ENCODE peak calls at places on chromosome X, in five cellular contexts. Z is HepG2, J is upper lobe of left lung, S is K562, T is GM12878. V is an unnamed sample.

GRCh38 chrX:47217121-47217851 is 1.2 kb upstream of the CDK16 start:
- ATAC-seq in T (no peak), Z (peak), S (no peak), J (no peak), V (peak)

GRCh38 chrX:134886201-134886600 is 104.6 kb upstream of the SMIM10 start:
- ATAC-seq in J (no peak), Z (no peak), S (no peak), T (no peak), V (no peak)

GRCh38 chrX:16743604-16744325 is 24.4 kb downstream of the SYAP1 start:
- ATAC-seq in T (no peak), S (no peak), J (no peak), Z (peak), V (no peak)

GRCh38 chrX:139691843-139692505 is 16.0 kb downstream of the MCF2 start:
- ATAC-seq in Z (peak), J (no peak), T (peak), S (peak), V (peak)

GRCh38 chrX:44997888-44998287 is 124.9 kb downstream of the KDM6A start:
- ATAC-seq in J (no peak), Z (no peak), T (peak), S (no peak), V (no peak)

GRCh38 chrX:74351760-74352159 is 47.8 kb downstream of the ZCCHC13 start:
- ATAC-seq in Z (no peak), S (no peak), T (no peak), J (no peak), V (no peak)

GRCh38 chrX:119118780-119119395 is 8.7 kb downstream of the KIAA1210 start:
- ATAC-seq in T (peak), S (peak), J (peak), Z (peak), V (peak)

GRCh38 chrX:15674514-15674898 is 9.9 kb upstream of the CLTRN start:
- ATAC-seq in J (no peak), S (peak), Z (no peak), T (no peak), V (peak)

GRCh38 chrX:116240446-116240845 is 69.9 kb downstream of the AGTR2 start:
- ATAC-seq in T (no peak), S (no peak), J (peak), Z (no peak), V (no peak)

GRCh38 chrX:150201391-150201790 is 161.7 kb upstream of the MAMLD1 start:
- ATAC-seq in T (no peak), S (no peak), J (no peak), Z (no peak), V (no peak)

GRCh38 chrX:100424012-100424411 is 13.9 kb upstream of the PCDH19 start:
- ATAC-seq in J (no peak), T (no peak), Z (peak), S (peak), V (no peak)

GRCh38 chrX:13373027-13373806 is 53.4 kb upstream of the ATXN3L start:
- ATAC-seq in J (no peak), S (no peak), T (no peak), Z (no peak), V (no peak)

GRCh38 chrX:114787016-114787415 is 203.1 kb downstream of the HTR2C start:
- ATAC-seq in Z (no peak), T (no peak), S (no peak), J (no peak), V (no peak)

GRCh38 chrX:101397779-101398178 is 7.0 kb downstream of the RPL36A start:
- ATAC-seq in S (peak), T (no peak), J (no peak), Z (peak), V (no peak)

GRCh38 chrX:17836830-17837229 is 24.3 kb downstream of the RAI2 start:
- ATAC-seq in T (no peak), Z (no peak), S (no peak), J (no peak), V (peak)

GRCh38 chrX:107669885-107670628 is 41.7 kb downstream of the PRPS1 start:
- ATAC-seq in Z (no peak), S (no peak), T (no peak), J (no peak), V (no peak)

GRCh38 chrX:30777575-30777974 is 111.5 kb downstream of the TAB3 start:
- ATAC-seq in Z (no peak), J (no peak), T (no peak), S (no peak), V (no peak)

DNA sequence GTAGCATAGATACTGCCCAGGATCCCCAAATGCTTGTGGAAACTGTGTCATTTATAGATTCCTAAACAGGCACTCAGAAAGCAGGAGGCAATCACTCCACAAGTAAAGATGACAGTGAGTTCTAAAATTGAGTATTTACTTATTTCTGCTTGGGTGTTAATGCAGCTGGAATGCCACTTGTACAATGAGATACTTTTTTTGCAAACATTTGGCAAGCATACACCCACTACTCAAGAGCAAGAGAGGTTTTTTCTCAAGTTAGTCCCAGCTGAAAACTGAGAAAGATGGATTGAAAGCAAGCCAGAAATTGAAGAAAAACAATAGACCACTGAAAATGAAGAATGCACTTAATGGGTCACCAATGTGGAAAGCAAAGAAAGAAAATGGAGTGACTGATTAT is 22.5 kb downstream of the GABRA3 start:
- ATAC-seq in T (no peak), S (no peak), Z (no peak), J (no peak), V (no peak)
- H3K27ac ChIP-seq in T (no peak), S (no peak), Z (no peak), J (no peak), V (no peak)

DNA sequence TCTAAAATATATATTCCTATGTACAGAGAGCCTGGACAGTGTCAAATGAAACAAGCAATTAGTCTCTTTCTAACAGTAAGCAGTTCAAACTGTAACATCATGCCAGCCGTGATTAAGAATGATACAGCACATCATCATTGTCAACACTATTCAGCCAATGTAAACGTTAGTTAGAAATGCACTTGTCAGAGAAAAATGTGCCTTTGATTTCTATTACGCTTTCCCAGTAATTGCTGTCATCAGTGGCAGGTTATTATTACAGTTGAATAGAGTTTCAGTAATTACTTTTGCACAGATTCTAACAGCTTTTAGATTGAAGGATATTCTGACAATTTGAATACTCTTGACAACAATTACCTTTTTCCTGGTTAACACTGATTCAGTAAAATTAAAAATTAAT is 1007.1 kb downstream of the SH3BGRL start:
- ATAC-seq in T (no peak), S (no peak), J (no peak), Z (no peak), V (no peak)
- TF ChIP-seq EP300 in T (no peak), S (no peak), J (no peak), Z (no peak), V (no peak)

DNA sequence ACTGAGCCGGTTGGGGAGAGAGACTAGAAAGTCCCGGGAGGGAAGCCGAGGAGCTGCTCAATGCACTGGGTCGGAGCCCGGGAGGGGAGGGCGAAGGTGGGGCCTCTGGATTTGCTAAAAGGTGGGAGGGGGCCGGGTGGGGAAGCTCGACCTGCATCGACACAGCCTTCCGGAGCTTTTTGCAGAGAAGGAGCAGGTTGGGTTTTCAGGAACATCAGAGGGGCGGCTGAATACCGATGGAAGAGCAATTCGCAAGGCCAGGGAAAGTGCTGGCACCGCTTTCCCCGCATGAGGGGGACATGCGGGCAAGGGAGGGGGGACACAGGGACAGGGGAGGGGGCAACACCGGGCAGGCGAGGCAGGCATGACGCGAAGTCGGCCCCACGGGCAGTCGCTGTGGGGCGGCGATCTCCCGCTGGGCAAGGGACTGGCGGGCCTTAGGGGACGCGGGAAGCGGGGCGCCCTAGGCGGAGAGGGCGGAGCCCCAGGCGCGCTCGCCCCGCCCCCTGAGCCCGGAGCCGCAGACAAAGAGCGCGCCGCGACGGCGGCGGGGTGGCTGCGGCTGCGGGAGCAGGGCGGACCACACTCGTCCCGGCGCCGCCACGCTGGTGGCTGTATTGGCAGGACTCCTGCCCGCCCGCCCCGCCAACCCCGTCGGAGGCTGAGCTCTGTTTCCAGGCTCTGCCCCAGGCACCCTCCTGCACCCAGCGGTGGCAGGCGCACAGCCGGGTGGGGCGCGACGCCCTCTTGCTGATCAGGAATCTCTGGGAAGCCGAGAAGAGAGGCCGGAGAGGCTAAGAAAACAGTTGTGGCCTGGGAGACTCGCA is 11.6 kb downstream of the PDZD4 start:
- ATAC-seq in Z (peak), J (no peak), T (peak), S (peak), V (peak)
- TF ChIP-seq POLR2AphosphoS5 in Z (no peak), J (no peak), T (no peak), S (no peak), V (no peak)

GRCh38 chrX:103357871-103358270 is 1.6 kb downstream of the TCEAL9 start:
- ATAC-seq in S (no peak), Z (no peak), J (no peak), T (no peak), V (no peak)
- H3K27ac ChIP-seq in S (no peak), Z (no peak), J (no peak), T (no peak), V (no peak)

GRCh38 chrX:111041018-111041462 is 55.0 kb upstream of the PAK3 start:
- ATAC-seq in T (peak), S (no peak), J (peak), Z (no peak), V (no peak)
- TF ChIP-seq EP300 in T (no peak), S (no peak), J (no peak), Z (no peak), V (no peak)

DNA sequence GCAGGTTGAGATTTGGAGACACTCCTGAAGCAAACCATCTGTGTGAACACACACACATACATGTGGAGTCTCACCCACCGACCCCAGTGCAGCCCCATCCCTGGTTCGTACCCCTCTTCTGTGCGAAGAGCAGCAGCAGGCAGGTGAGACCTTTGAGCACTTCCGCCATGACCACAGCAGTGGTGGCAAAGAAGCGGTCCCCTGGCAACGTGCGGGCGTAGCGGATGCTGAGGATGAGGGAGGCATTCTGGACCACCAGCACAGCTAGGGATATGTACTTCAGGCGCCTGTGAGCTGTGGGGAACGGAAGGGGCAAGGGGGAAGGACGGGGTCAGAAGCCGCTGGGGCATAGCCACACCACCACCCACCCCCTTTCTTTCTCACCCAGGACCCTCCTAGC is 1.7 kb downstream of the SLC35A2 start:
- ATAC-seq in Z (no peak), S (no peak), T (no peak), J (no peak), V (no peak)
- TF ChIP-seq POLR2AphosphoS5 in Z (no peak), S (no peak), T (peak), J (no peak), V (no peak)

GRCh38 chrX:110412971-110413726 is 54.5 kb downstream of the RTL9 start:
- ATAC-seq in S (peak), Z (peak), T (peak), J (peak), V (peak)

GRCh38 chrX:110415440-110416167 is 57.0 kb downstream of the RTL9 start:
- ATAC-seq in T (no peak), Z (no peak), S (no peak), J (no peak), V (no peak)

GRCh38 chrX:110414679-110415439 is 56.2 kb downstream of the RTL9 start:
- ATAC-seq in T (peak), Z (no peak), J (no peak), S (no peak), V (no peak)

GRCh38 chrX:110413727-110414124 is 55.1 kb downstream of the RTL9 start:
- ATAC-seq in S (no peak), J (no peak), T (no peak), Z (no peak), V (no peak)

GRCh38 chrX:110414273-110414672 is 55.6 kb downstream of the RTL9 start:
- ATAC-seq in Z (no peak), S (no peak), T (peak), J (no peak), V (no peak)
- H3K27ac ChIP-seq in Z (no peak), S (no peak), T (no peak), J (no peak), V (no peak)

GRCh38 chrX:23797371-23798128 is 14.6 kb downstream of the SAT1 start:
- ATAC-seq in J (peak), S (peak), Z (no peak), T (no peak), V (no peak)
- TF ChIP-seq EP300 in J (peak), S (no peak), Z (no peak), T (no peak), V (no peak)